ENCODE peak calls at places on chromosomes 7 and 10, in seven cellular contexts. K is SK-N-SH, U is K562, D is HCT116, R is H1, I is HepG2, O is GM12878. H is an unnamed sample.

GRCh38 chr7:66707825-66708224 is 32.7 kb upstream of the RABGEF1 start:
- DNase-seq in K (no peak), U (no peak), D (no peak), R (no peak), I (no peak), O (no peak), H (no peak)

GRCh38 chr7:131040467-131040932 is 287.2 kb upstream of the MKLN1 start:
- DNase-seq in K (peak), U (peak), D (peak), R (peak), I (peak), O (no peak), H (peak)

GRCh38 chr7:101121996-101122932 is 4.6 kb upstream of the SERPINE1 start:
- DNase-seq in K (no peak), U (no peak), D (peak), R (no peak), I (peak), O (no peak), H (no peak)

GRCh38 chr7:4683884-4684565 is 1.9 kb downstream of the FOXK1 start:
- DNase-seq in K (peak), U (peak), D (no peak), R (no peak), I (peak), O (peak), H (no peak)

GRCh38 chr7:127107601-127108007 is 145.1 kb downstream of the GRM8 start:
- DNase-seq in K (peak), U (peak), D (peak), R (peak), I (peak), O (peak), H (peak)

GRCh38 chr7:26534649-26535482 is 243.2 kb downstream of the SNX10 start:
- DNase-seq in K (no peak), U (no peak), D (no peak), R (no peak), I (no peak), O (no peak), H (no peak)

GRCh38 chr10:96740579-96741281 is 20.4 kb upstream of the PIK3AP1 start:
- DNase-seq in K (no peak), U (no peak), D (no peak), R (no peak), I (no peak), O (no peak), H (no peak)

GRCh38 chr7:157250605-157251228 is 86.1 kb upstream of the DNAJB6 start:
- DNase-seq in K (peak), U (peak), D (peak), R (peak), I (peak), O (no peak), H (no peak)

GRCh38 chr7:54260868-54261475 is 281.2 kb upstream of the VSTM2A start:
- DNase-seq in K (no peak), U (no peak), D (no peak), R (no peak), I (no peak), O (no peak), H (no peak)

GRCh38 chr7:3585826-3586225 is 284.8 kb downstream of the SDK1 start:
- DNase-seq in K (no peak), U (no peak), D (no peak), R (no peak), I (no peak), O (no peak), H (no peak)

GRCh38 chr7:66099551-66100407 is 14.9 kb upstream of the CRCP start:
- DNase-seq in K (no peak), U (peak), D (peak), R (peak), I (no peak), O (no peak), H (peak)

GRCh38 chr7:103626776-103627175 is 180.8 kb upstream of the SLC26A5 start:
- DNase-seq in K (no peak), U (no peak), D (no peak), R (no peak), I (no peak), O (no peak), H (no peak)

GRCh38 chr7:101557421-101557820 is 71.7 kb downstream of the MYL10 start:
- DNase-seq in K (no peak), U (no peak), D (no peak), R (no peak), I (no peak), O (no peak), H (no peak)

GRCh38 chr10:96496281-96496925 is 17.3 kb downstream of the TLL2 start:
- DNase-seq in K (no peak), U (no peak), D (no peak), R (peak), I (no peak), O (no peak), H (peak)

GRCh38 chr10:7788640-7789335 is 811 bp downstream of the ATP5F1C start:
- DNase-seq in K (peak), U (peak), D (no peak), R (no peak), I (peak), O (no peak), H (peak)

GRCh38 chr10:110637558-110638053 is 6.5 kb upstream of the RBM20 start:
- DNase-seq in K (peak), U (no peak), D (no peak), R (no peak), I (no peak), O (no peak), H (no peak)

GRCh38 chr7:55113760-55114541 is 95.1 kb downstream of the EGFR start:
- DNase-seq in K (no peak), U (no peak), D (no peak), R (no peak), I (no peak), O (no peak), H (no peak)

GRCh38 chr10:107487284-107487683 is 322.8 kb upstream of the SORCS1 start:
- DNase-seq in K (no peak), U (no peak), D (no peak), R (no peak), I (no peak), O (no peak), H (no peak)

GRCh38 chr7:155834486-155835048 is 22.3 kb upstream of the SHH start:
- DNase-seq in K (no peak), U (no peak), D (no peak), R (no peak), I (no peak), O (no peak), H (no peak)

GRCh38 chr10:34235164-34235832 is 579.8 kb downstream of the PARD3 start:
- DNase-seq in K (no peak), U (no peak), D (no peak), R (no peak), I (no peak), O (no peak), H (no peak)

GRCh38 chr10:72087392-72087968 is 871 bp downstream of the SPOCK2 start:
- DNase-seq in K (peak), U (no peak), D (no peak), R (peak), I (no peak), O (no peak), H (no peak)

GRCh38 chr7:107966701-107967100 is 36.3 kb downstream of the LAMB1 start:
- DNase-seq in K (no peak), U (no peak), D (no peak), R (no peak), I (peak), O (no peak), H (no peak)

GRCh38 chr7:101733713-101734475 is 83.5 kb upstream of the CUX1 start:
- DNase-seq in K (peak), U (peak), D (no peak), R (peak), I (peak), O (no peak), H (no peak)

GRCh38 chr7:89477991-89478390 is 676.3 kb upstream of the STEAP1 start:
- DNase-seq in K (no peak), U (no peak), D (no peak), R (no peak), I (no peak), O (no peak), H (no peak)

GRCh38 chr7:85079434-85079833 is 107.4 kb downstream of the SEMA3D start:
- DNase-seq in K (no peak), U (no peak), D (no peak), R (no peak), I (no peak), O (no peak), H (no peak)

GRCh38 chr7:64087501-64087900 is 42.3 kb downstream of the ZNF727 start:
- DNase-seq in K (no peak), U (no peak), D (no peak), R (no peak), I (no peak), O (no peak), H (no peak)

GRCh38 chr10:122459586-122460273 is 1.6 kb upstream of the HTRA1 start:
- DNase-seq in K (no peak), U (no peak), D (no peak), R (no peak), I (no peak), O (no peak), H (no peak)

GRCh38 chr10:132306951-132307751 is 599 bp downstream of the STK32C start:
- DNase-seq in K (peak), U (no peak), D (no peak), R (no peak), I (peak), O (no peak), H (peak)

GRCh38 chr7:28135296-28135695 is 45.3 kb downstream of the JAZF1 start:
- DNase-seq in K (no peak), U (no peak), D (no peak), R (no peak), I (no peak), O (no peak), H (no peak)

GRCh38 chr10:128526793-128527375 is 400.7 kb upstream of the MKI67 start:
- DNase-seq in K (peak), U (no peak), D (no peak), R (no peak), I (no peak), O (no peak), H (no peak)

GRCh38 chr7:90688826-90689225 is 92.7 kb downstream of the CDK14 start:
- DNase-seq in K (no peak), U (no peak), D (no peak), R (no peak), I (no peak), O (no peak), H (no peak)

GRCh38 chr10:17003151-17003550 is 126.5 kb downstream of the CUBN start:
- DNase-seq in K (peak), U (peak), D (no peak), R (no peak), I (no peak), O (no peak), H (no peak)

GRCh38 chr7:42035205-42035604 is 201.8 kb downstream of the GLI3 start:
- DNase-seq in K (no peak), U (no peak), D (no peak), R (no peak), I (no peak), O (no peak), H (no peak)

DNA sequence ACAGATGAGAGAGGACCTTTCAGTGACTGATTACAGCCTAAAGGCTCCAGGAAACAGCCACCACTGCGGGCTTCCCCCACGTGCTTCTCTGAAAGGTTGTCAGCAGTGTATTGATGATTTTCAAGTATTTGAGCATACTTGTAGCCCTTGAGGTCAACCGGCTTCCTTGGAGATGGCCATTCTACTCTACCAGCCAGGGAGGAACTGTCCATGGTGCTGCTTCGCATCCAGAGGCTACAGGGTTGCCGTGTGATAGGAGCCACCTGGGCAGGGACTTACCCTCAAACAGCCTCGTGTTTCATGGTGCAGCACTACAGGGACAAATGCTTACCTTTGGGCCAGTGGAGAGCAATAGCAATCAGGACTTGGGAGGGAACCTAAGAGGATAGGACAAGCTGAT is 179.5 kb downstream of the DPP6 start:
- DNase-seq in K (no peak), U (peak), D (no peak), R (peak), I (no peak), O (no peak), H (no peak)
- TF ChIP-seq JUND in K (no peak), U (no peak), D (no peak), R (no peak), I (no peak), O (no peak), H (no peak)

DNA sequence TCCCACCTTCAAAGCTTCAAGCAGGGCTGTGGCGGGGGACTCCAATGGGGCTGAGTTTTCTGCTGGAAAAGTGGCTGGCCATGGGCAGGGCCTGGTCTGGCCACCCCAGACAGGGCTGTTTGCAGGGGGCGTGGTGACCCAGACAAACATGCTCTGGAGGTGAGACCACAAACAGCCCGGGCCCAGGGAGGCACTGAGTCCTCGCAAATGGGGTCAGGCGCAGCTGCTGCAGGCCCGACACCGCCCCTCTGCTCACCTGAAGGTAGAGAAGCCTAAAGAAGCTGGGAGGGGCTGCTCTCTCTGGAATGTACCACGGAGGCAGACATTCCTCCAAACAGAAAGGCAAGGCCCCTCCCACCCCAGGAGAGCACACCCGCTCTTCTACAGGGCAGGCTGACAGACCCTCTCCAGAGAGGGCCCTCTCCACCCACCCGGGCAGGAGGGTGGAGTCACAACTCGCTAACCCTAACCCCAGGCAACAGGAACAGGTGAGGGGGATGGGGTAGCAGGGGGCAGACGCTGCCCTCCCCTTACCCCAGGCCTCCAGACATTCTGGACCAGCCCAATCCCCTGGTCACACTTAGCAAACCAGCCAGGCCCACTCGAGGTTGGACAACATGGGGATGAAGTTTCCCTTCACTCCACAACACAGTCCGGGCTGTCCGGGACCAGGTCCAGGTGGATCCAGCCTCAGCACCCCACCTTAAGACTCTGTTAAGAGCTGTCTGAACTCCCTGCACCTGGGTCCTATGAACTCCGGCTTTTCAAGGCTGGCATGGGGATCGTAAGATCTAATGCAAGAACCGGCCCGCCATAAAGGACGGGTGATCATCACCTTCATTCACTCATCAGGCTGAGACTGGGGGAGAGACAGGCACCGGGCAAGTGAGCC is 32.3 kb downstream of the OAT start:
- DNase-seq in K (peak), U (no peak), D (no peak), R (no peak), I (no peak), O (no peak), H (no peak)
- TF ChIP-seq JUND in K (no peak), U (no peak), D (no peak), R (no peak), I (no peak), O (no peak), H (no peak)

DNA sequence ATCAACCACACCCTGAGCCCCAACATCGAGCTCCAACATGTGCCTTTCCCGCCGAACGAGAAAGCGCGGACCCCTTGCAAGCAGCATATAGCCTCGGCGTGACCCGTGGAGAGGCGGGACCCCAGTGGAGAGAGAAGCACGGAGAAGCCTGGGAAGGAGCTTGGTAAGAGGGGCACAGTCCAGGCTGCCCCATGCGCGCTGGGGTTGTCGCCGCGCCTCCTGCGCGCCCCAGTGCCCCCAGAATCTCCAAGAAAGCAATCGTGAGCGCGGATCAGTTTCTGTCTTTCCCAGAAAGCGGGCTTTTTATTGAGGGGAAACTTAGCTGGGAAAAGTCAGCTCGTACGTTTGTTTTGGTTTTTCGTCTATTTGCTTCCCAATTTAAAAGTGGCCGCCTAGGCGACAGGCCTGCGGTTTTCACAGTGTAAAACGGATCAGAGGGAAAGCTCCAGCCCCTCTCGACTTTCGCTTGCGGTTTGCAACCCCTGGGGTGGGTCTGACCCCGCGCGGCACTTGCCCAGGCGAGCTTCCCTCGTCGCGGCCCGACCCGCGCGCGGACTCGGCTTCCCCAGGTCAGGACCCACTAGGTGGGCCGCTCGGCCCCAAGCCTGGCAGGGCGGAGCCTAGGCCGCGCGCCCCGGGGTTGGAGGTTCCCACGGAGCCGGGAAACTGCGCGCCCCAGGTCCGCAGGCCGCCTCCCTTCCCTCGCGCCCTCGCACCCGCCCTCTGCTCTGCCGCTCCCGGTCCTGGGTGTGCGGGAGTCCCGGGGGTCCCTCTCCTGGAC is 31.1 kb downstream of the SKIDA1 start:
- DNase-seq in K (peak), U (no peak), D (no peak), R (peak), I (no peak), O (no peak), H (peak)
- TF ChIP-seq JUND in K (no peak), U (no peak), D (no peak), R (no peak), I (no peak), O (no peak), H (no peak)

GRCh38 chr10:92204238-92204637 is 86.6 kb downstream of the CPEB3 start:
- DNase-seq in K (no peak), U (no peak), D (no peak), R (no peak), I (no peak), O (no peak), H (no peak)

DNA sequence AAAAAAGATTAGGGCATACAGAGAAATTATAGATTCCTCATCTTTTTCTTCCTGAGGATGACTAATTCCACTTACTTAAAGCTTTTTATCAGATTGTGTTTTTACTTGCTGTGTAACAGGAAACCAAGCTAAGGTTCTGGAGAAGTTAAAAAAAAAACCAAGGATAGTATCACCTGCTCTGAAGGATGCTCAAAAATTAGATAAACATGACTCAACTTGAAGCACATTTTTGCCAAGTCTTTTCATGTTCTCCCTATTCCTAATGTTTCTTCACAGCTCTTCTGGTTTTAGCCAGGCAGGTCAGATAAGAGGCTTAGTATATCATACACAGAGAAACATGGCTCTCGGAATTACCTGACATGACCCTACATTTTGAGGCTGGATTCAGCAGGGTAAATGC is 90.3 kb downstream of the CPEB3 start:
- DNase-seq in K (no peak), U (no peak), D (no peak), R (no peak), I (no peak), O (no peak), H (no peak)
- TF ChIP-seq JUND in K (no peak), U (peak), D (no peak), R (no peak), I (no peak), O (no peak), H (no peak)

GRCh38 chr7:133011746-133012145 is 70.1 kb downstream of the CHCHD3 start:
- DNase-seq in K (no peak), U (no peak), D (no peak), R (no peak), I (no peak), O (no peak), H (no peak)

GRCh38 chr7:133009853-133010252 is 72.0 kb downstream of the CHCHD3 start:
- DNase-seq in K (no peak), U (no peak), D (no peak), R (no peak), I (no peak), O (no peak), H (no peak)

DNA sequence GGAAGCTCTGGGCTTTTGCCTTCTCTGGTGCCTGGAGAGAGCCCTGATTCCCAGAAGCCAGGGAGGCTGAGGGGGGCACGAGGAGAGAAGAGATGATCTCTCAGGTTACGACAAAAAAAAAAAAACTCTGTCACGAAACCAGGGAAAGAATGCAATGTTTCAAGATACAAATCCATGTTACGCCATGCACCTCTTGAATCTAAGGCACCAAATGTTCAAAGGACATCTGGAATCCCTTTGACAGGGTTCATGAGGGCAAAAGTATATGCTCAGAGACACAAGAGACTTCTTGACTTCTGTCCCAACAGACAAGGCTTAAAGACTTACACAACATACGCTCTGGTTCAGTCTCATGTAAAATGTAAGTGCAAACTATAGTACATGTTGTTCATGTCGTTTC is 72.5 kb downstream of the CHCHD3 start:
- DNase-seq in K (no peak), U (no peak), D (no peak), R (no peak), I (no peak), O (no peak), H (no peak)
- TF ChIP-seq JUND in K (no peak), U (no peak), D (no peak), R (no peak), I (no peak), O (no peak), H (no peak)

DNA sequence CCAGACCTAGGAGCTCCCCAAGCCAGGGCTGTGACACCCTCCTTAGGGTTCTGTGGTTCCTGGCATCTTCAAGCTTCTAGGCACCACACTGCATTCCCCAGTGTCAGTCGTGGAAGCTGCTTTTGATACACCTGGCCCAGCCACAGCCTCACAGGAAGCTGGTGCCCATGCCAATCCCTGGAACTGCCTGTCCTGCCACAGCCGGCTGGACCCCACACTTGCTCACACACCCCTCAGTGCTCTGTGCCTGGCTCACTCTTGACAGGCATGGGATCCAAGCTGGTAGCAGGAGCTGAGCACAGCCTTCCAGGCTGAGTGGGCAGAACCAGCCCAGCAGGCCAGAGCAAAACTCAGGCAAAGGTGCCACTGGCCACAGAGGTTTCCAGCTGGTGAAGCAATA is 21.8 kb downstream of the LRRC72 start:
- DNase-seq in K (no peak), U (no peak), D (no peak), R (no peak), I (no peak), O (no peak), H (no peak)
- TF ChIP-seq JUND in K (no peak), U (no peak), D (no peak), R (no peak), I (no peak), O (no peak), H (no peak)

H was measured in T47D.